ENCODE peak calls at places on chromosomes 13 and 19, in four cellular contexts. H, O, V and R are unnamed samples.

GRCh38 chr13:41509996-41510395 is 52.6 kb downstream of the RGCC start:
- DNase-seq in O (no peak), H (no peak), V (no peak), R (no peak)

GRCh38 chr13:46179576-46180368 is 2.2 kb downstream of the LCP1 start:
- DNase-seq in O (peak), V (peak), H (no peak), R (no peak)

GRCh38 chr19:37988758-37989635 is 82.0 kb downstream of the SIPA1L3 start:
- DNase-seq in H (no peak), O (no peak), V (no peak), R (no peak)

GRCh38 chr19:17148130-17148529 is 67.0 kb upstream of the USE1 start:
- DNase-seq in V (no peak), O (no peak), H (no peak), R (no peak)

GRCh38 chr13:32117696-32118095 is 86.1 kb downstream of the FRY start:
- DNase-seq in O (no peak), V (peak), H (no peak), R (no peak)

GRCh38 chr13:45882626-45883025 is 31.1 kb upstream of the SIAH3 start:
- DNase-seq in H (no peak), O (no peak), V (no peak), R (no peak)

GRCh38 chr13:57637515-57637914 is 6.0 kb downstream of the PCDH17 start:
- DNase-seq in V (no peak), O (no peak), H (no peak), R (no peak)

GRCh38 chr19:57111329-57111644 is 8.5 kb upstream of the USP29 start:
- DNase-seq in O (no peak), V (no peak), H (no peak), R (no peak)

GRCh38 chr13:71169125-71169524 is 697.9 kb downstream of the DACH1 start:
- DNase-seq in O (no peak), V (no peak), H (no peak), R (no peak)

GRCh38 chr13:75299206-75299605 is 182.8 kb downstream of the TBC1D4 start:
- DNase-seq in H (no peak), O (no peak), V (no peak), R (no peak)

GRCh38 chr19:9881720-9882119 is 46.6 kb downstream of the PIN1 start:
- DNase-seq in V (no peak), H (peak), O (peak), R (peak)

GRCh38 chr13:109180905-109181425 is 551.6 kb downstream of the MYO16 start:
- DNase-seq in V (no peak), O (no peak), H (peak), R (no peak)

GRCh38 chr13:113632706-113633484 is 25.1 kb downstream of the ATP4B start:
- DNase-seq in H (no peak), O (no peak), V (no peak), R (no peak)

GRCh38 chr13:72221276-72221962 is 354.4 kb upstream of the DACH1 start:
- DNase-seq in H (peak), V (no peak), O (peak), R (peak)

GRCh38 chr19:33297401-33298145 is 4.8 kb downstream of the CEBPA start:
- DNase-seq in O (no peak), V (no peak), H (no peak), R (no peak)

GRCh38 chr19:43774103-43774939 is 6.5 kb downstream of the KCNN4 start:
- DNase-seq in H (no peak), O (peak), V (no peak), R (no peak)

GRCh38 chr13:78102121-78102677 is 183.6 kb upstream of the EDNRB start:
- DNase-seq in O (peak), H (no peak), V (no peak), R (no peak)

GRCh38 chr19:14300281-14300680 is 81.0 kb upstream of the ADGRE5 start:
- DNase-seq in H (peak), O (peak), V (no peak), R (no peak)

GRCh38 chr13:30119476-30119875 is 187.9 kb downstream of the KATNAL1 start:
- DNase-seq in V (no peak), H (no peak), O (peak), R (no peak)

GRCh38 chr13:26614721-26615120 is 57.2 kb downstream of the WASF3 start:
- DNase-seq in V (no peak), H (no peak), O (no peak), R (no peak)

GRCh38 chr19:45075215-45076028 is 856 bp downstream of the ZNF296 start:
- DNase-seq in O (peak), V (no peak), H (peak), R (peak)

GRCh38 chr19:35171730-35172129 is 17.2 kb downstream of the FXYD5 start:
- DNase-seq in O (no peak), H (no peak), V (no peak), R (no peak)

GRCh38 chr19:32397736-32398135 is 7.8 kb upstream of the DPY19L3 start:
- DNase-seq in H (no peak), V (no peak), O (no peak), R (no peak)

GRCh38 chr19:53915000-53915399 is 5.9 kb downstream of the CACNG7 start:
- DNase-seq in H (no peak), V (no peak), O (no peak), R (no peak)

GRCh38 chr13:46010148-46010547 is 42.4 kb downstream of the ZC3H13 start:
- DNase-seq in O (no peak), V (no peak), H (no peak), R (peak)

GRCh38 chr19:39413903-39414608 is 1.6 kb downstream of the PLEKHG2 start:
- DNase-seq in H (no peak), O (peak), V (no peak), R (no peak)

GRCh38 chr19:15869109-15869555 is 28.7 kb downstream of the CYP4F2 start:
- DNase-seq in O (peak), H (peak), V (no peak), R (peak)

GRCh38 chr13:95540848-95541247 is 11.7 kb upstream of the CLDN10 start:
- DNase-seq in O (no peak), V (no peak), H (no peak), R (no peak)

GRCh38 chr13:108597943-108598342 is 31.5 kb upstream of the MYO16 start:
- DNase-seq in H (no peak), V (no peak), O (no peak), R (no peak)

GRCh38 chr13:112928958-112929777 is 39.8 kb upstream of the MCF2L start:
- DNase-seq in O (peak), H (no peak), V (no peak), R (no peak)

GRCh38 chr19:16801599-16801998 is 27.6 kb upstream of the SIN3B start:
- DNase-seq in V (no peak), H (no peak), O (no peak), R (no peak)

GRCh38 chr13:43293986-43294880 is 270.8 kb downstream of the DNAJC15 start:
- DNase-seq in H (no peak), O (no peak), V (no peak), R (no peak)

GRCh38 chr19:45547965-45548609 is 36.5 kb downstream of the OPA3 start:
- DNase-seq in H (peak), O (peak), V (no peak), R (peak)

GRCh38 chr13:36090592-36090991 is 40.6 kb downstream of the DCLK1 start:
- DNase-seq in V (no peak), H (no peak), O (no peak), R (no peak)

GRCh38 chr19:6260912-6261636 is 18.7 kb downstream of the MLLT1 start:
- DNase-seq in V (no peak), O (no peak), H (no peak), R (peak)

GRCh38 chr13:95457294-95457693 is 95.2 kb upstream of the CLDN10 start:
- DNase-seq in H (no peak), O (no peak), V (no peak), R (no peak)

GRCh38 chr19:29576761-29577661 is 29.1 kb upstream of the POP4 start:
- DNase-seq in H (no peak), V (no peak), O (no peak), R (no peak)

GRCh38 chr13:44516771-44517170 is 59.4 kb downstream of the TSC22D1 start:
- DNase-seq in O (no peak), V (no peak), H (peak), R (no peak)

GRCh38 chr13:39527961-39528720 is 74.9 kb downstream of the LHFPL6 start:
- DNase-seq in H (peak), V (no peak), O (no peak), R (peak)

GRCh38 chr19:48872884-48873475 is 759 bp downstream of the PPP1R15A start:
- DNase-seq in H (peak), O (peak), V (peak), R (peak)

GRCh38 chr19:48870048-48870447 is 1.6 kb upstream of the PLEKHA4 start:
- DNase-seq in O (no peak), V (no peak), H (no peak), R (no peak)

GRCh38 chr19:48873476-48874308 is 1.5 kb downstream of the PPP1R15A start:
- DNase-seq in V (no peak), H (no peak), O (no peak), R (no peak)

GRCh38 chr19:48874309-48875135 is 2.3 kb downstream of the PPP1R15A start:
- DNase-seq in O (peak), V (no peak), H (no peak), R (no peak)

DNA sequence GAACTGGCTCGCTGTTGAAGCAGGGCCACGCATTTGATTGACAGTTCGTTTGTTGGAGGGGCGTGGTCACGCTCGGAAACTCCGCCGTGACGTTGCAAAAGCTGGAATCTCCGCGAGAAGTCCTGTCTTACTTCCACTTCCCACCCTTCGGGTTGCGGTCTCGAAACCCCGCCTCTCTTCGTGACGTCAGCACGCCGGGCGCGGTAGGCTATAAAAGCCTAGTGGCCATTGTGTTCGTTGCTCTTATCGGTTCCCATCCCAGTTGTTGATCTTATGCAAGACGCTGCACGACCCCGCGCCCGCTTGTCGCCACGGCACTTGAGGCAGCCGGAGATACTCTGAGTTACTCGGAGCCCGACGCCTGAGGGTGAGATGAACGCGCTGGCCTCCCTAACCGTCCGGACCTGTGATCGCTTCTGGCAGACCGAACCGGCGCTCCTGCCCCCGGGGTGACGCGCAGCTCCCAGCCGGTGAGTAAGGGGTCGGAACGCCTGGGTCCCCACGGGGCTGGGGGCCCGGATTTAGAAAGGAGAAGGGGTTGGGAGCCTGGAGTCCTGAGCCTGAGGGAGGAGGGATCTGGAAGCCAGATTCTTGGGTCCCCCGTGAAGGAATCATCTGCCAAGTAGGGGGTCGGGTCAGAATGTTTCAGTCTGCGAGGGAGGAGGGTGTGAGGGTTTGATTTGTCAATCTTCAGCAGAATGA is at the start of gene PPP1R15A:
- DNase-seq in O (peak), V (peak), H (peak), R (peak)
- TF ChIP-seq CTCF in O (no peak), V (peak), H (no peak), R (no peak)

DNA sequence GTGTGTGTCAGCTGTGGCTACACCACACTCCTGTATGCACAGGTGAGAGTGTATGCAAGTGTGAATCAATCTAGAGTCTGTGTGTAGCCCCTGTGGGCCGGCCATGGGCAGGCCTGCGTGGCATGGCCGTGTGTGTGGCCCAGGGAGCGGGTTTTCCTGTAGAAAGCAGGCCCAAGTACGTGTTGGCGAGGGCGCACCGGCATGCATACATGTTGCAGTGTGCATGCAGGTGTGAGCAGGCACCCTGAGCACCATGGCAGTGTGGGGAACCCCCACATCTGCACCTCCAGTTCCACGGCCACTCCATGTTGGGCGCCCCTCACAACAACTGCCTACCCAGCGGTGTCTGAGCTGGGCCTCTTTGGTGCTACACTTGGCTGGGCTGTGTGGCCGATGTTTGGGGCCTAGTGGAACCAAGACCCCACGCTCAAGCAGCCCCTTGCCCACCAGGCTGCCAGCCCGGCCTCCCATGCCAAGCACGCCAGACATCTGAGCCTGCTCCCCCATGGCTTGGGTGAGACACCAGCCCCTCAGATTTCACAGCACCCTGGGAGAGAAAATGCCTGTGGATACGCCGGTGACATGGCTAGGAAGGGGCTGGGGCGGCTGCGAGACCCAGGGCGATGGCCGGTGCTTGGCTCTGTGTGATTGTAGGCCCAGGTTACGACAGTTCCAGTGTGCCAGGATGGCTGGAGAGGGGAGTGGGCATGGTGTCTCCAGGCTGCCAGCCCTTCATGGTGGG is 2.1 kb downstream of the NFIX start:
- DNase-seq in H (no peak), V (no peak), O (no peak), R (no peak)
- H3K27ac ChIP-seq in H (no peak), V (peak), O (peak), R (peak)

GRCh38 chr13:19123502-19123901 is 58.1 kb downstream of the TUBA3C start:
- DNase-seq in H (no peak), V (no peak), O (no peak), R (no peak)

DNA sequence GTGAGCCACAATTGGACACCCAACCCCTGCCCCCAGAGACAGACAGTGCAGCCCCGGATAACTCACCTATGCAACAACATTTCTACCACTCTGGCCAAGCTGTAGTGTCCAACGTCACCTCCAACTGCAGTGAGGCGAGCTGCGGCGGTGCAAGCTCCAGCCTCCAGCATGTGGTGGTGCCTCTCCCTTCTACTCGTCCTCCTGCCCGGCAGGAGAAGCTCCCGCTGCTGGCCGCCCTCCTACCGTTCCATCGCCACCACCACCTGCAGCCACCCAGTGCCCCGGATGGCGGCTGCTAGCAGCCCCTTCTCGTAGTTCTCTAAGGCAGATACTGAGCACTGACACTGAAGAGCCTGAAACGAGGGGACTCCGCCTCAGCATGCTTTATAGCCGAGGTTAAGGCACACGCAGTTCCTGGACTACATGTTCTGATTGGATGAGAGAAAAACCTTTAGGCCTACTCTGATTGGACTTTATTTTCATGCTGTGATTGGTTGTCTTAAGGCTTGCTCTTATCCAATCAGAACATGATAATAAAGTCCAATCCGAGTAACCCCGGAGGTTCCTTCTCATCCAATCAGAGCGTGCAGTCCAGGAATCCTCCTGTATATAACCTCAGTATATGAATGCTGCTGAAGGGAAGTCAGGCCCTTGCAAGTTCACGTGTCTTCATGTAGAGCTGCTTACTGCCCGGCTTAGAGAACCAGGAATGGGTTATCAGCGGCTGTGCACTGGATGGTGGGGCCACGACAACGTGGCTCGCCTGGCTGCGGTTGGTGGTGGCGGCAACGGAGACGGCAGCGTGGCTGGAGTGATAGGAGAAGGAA is 63.5 kb downstream of the TUBA3C start:
- DNase-seq in H (no peak), V (no peak), O (no peak), R (no peak)
- TF ChIP-seq CTCF in H (no peak), V (no peak), O (no peak), R (no peak)

GRCh38 chr13:24064258-24064860 is 96.2 kb upstream of the SPATA13 start:
- DNase-seq in H (no peak), O (no peak), V (no peak), R (no peak)
- H3K27ac ChIP-seq in H (no peak), O (no peak), V (no peak), R (no peak)

GRCh38 chr13:106522112-106522511 is 13.3 kb downstream of the EFNB2 start:
- DNase-seq in V (no peak), O (no peak), H (no peak), R (no peak)

GRCh38 chr13:106518535-106518934 is 16.9 kb downstream of the EFNB2 start:
- DNase-seq in H (no peak), O (no peak), V (no peak), R (no peak)

GRCh38 chr13:106521101-106521799 is 14.2 kb downstream of the EFNB2 start:
- DNase-seq in O (no peak), H (no peak), V (no peak), R (no peak)

GRCh38 chr13:106522898-106523525 is 12.4 kb downstream of the EFNB2 start:
- DNase-seq in O (peak), H (no peak), V (no peak), R (no peak)

GRCh38 chr13:106520205-106521004 is 15.1 kb downstream of the EFNB2 start:
- DNase-seq in V (no peak), H (no peak), O (no peak), R (no peak)
- TF ChIP-seq CTCF in V (peak), H (peak), O (peak), R (no peak)

DNA sequence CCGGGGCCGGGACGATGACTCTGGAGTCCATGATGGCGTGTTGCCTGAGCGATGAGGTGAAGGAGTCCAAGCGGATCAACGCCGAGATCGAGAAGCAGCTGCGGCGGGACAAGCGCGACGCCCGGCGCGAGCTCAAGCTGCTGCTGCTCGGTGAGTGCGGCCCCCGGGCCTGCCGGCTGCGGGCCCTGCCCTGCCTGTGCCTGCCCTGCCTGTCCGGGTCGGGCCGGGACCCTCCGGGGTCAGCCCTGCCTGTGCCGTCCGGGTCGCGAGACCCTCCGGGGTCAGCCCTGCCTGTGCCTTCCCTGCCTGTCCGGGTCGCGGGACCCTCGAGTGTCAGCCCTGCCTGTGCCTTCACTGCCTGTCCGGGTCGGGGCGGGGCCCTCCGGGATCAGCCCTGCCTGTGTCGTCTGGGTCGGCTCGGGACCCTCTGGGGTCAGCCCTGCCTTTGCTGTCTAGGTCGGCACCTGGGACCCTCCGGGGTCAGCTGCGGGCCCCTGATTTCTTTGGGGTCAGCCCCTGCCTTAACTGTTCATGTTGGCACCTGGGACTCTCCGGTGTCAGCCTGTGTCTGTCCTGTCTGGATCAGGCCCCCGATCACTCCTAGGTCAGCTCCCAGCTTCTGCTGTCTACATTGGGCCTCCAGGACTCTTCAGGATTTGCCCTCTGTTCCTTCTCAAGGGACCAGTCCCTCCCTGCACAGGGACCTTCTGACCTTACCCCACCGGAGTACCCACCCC is 644 bp downstream of the GNA11 start:
- DNase-seq in V (no peak), H (no peak), O (no peak), R (no peak)
- H3K27ac ChIP-seq in V (peak), H (peak), O (peak), R (peak)

GRCh38 chr13:110680852-110681251 is 25.1 kb downstream of the CARS2 start:
- DNase-seq in V (no peak), O (no peak), H (peak), R (peak)
- TF ChIP-seq CTCF in V (peak), O (peak), H (peak), R (peak)